ENCODE peak calls at places on chromosome 7, in seven cellular contexts. One of them, this sample, is unnamed.

GRCh38 chr7:35519971-35520809 is 174.7 kb downstream of the HERPUD2 start:
- DNase-seq in trophoblast cell: peak
- DNase-seq in mesendoderm: peak
- DNase-seq in H1: peak
- DNase-seq in mesenchymal stem cell: peak
- DNase-seq in H9: peak
- DNase-seq in IMR-90: peak
- DNase-seq in this sample: peak

GRCh38 chr7:115585015-115585655 is 445.4 kb downstream of the TFEC start:
- DNase-seq in H9: no peak
- DNase-seq in mesendoderm: peak
- DNase-seq in H1: no peak
- DNase-seq in trophoblast cell: no peak
- DNase-seq in IMR-90: peak
- DNase-seq in mesenchymal stem cell: no peak
- DNase-seq in this sample: no peak

GRCh38 chr7:28981282-28981555 is 23.1 kb upstream of the TRIL start:
- DNase-seq in IMR-90: no peak
- DNase-seq in mesenchymal stem cell: no peak
- DNase-seq in H1: no peak
- DNase-seq in mesendoderm: no peak
- DNase-seq in trophoblast cell: no peak
- DNase-seq in H9: no peak
- DNase-seq in this sample: no peak

GRCh38 chr7:130912086-130912909 is 178.3 kb upstream of the KLF14 start:
- DNase-seq in H9: no peak
- DNase-seq in mesenchymal stem cell: peak
- DNase-seq in trophoblast cell: no peak
- DNase-seq in H1: no peak
- DNase-seq in IMR-90: peak
- DNase-seq in mesendoderm: peak
- DNase-seq in this sample: no peak

GRCh38 chr7:3712841-3713240 is 411.8 kb downstream of the SDK1 start:
- DNase-seq in IMR-90: no peak
- DNase-seq in mesenchymal stem cell: no peak
- DNase-seq in H9: no peak
- DNase-seq in trophoblast cell: no peak
- DNase-seq in H1: no peak
- DNase-seq in mesendoderm: peak
- DNase-seq in this sample: no peak

GRCh38 chr7:24572421-24573007 is 738 bp upstream of the PALS2 start:
- DNase-seq in H9: no peak
- DNase-seq in mesenchymal stem cell: peak
- DNase-seq in trophoblast cell: peak
- DNase-seq in H1: no peak
- DNase-seq in IMR-90: peak
- DNase-seq in mesendoderm: no peak
- DNase-seq in this sample: no peak

GRCh38 chr7:130141161-130141857 is 63.9 kb downstream of the TMEM209 start:
- DNase-seq in H9: peak
- DNase-seq in mesenchymal stem cell: peak
- DNase-seq in H1: peak
- DNase-seq in mesendoderm: peak
- DNase-seq in trophoblast cell: no peak
- DNase-seq in IMR-90: peak
- DNase-seq in this sample: peak

GRCh38 chr7:151012921-151013347 is 11.4 kb downstream of the ATG9B start:
- DNase-seq in H9: peak
- DNase-seq in mesenchymal stem cell: peak
- DNase-seq in trophoblast cell: peak
- DNase-seq in H1: peak
- DNase-seq in IMR-90: no peak
- DNase-seq in mesendoderm: peak
- DNase-seq in this sample: no peak

GRCh38 chr7:34075976-34076375 is 170.6 kb downstream of the BMPER start:
- DNase-seq in H9: no peak
- DNase-seq in IMR-90: no peak
- DNase-seq in trophoblast cell: peak
- DNase-seq in H1: no peak
- DNase-seq in mesenchymal stem cell: peak
- DNase-seq in mesendoderm: no peak
- DNase-seq in this sample: no peak

GRCh38 chr7:92833024-92833765 is 3.2 kb downstream of the CDK6 start:
- DNase-seq in mesendoderm: peak
- DNase-seq in H1: peak
- DNase-seq in IMR-90: peak
- DNase-seq in trophoblast cell: peak
- DNase-seq in mesenchymal stem cell: peak
- DNase-seq in H9: peak
- DNase-seq in this sample: peak

GRCh38 chr7:46610746-46611145 is 689.7 kb upstream of the IGFBP3 start:
- DNase-seq in H1: no peak
- DNase-seq in mesendoderm: no peak
- DNase-seq in trophoblast cell: no peak
- DNase-seq in H9: no peak
- DNase-seq in IMR-90: peak
- DNase-seq in mesenchymal stem cell: no peak
- DNase-seq in this sample: no peak

GRCh38 chr7:46606771-46607170 is 685.7 kb upstream of the IGFBP3 start:
- DNase-seq in H9: no peak
- DNase-seq in trophoblast cell: no peak
- DNase-seq in mesendoderm: no peak
- DNase-seq in H1: no peak
- DNase-seq in IMR-90: no peak
- DNase-seq in mesenchymal stem cell: no peak
- DNase-seq in this sample: no peak

GRCh38 chr7:46603296-46603701 is 682.2 kb upstream of the IGFBP3 start:
- DNase-seq in mesendoderm: no peak
- DNase-seq in H9: no peak
- DNase-seq in H1: no peak
- DNase-seq in IMR-90: no peak
- DNase-seq in mesenchymal stem cell: peak
- DNase-seq in trophoblast cell: no peak
- DNase-seq in this sample: no peak

GRCh38 chr7:46603780-46604725 is 683.0 kb upstream of the IGFBP3 start:
- DNase-seq in trophoblast cell: no peak
- DNase-seq in H9: no peak
- DNase-seq in mesendoderm: no peak
- DNase-seq in IMR-90: peak
- DNase-seq in H1: no peak
- DNase-seq in mesenchymal stem cell: peak
- DNase-seq in this sample: no peak

DNA sequence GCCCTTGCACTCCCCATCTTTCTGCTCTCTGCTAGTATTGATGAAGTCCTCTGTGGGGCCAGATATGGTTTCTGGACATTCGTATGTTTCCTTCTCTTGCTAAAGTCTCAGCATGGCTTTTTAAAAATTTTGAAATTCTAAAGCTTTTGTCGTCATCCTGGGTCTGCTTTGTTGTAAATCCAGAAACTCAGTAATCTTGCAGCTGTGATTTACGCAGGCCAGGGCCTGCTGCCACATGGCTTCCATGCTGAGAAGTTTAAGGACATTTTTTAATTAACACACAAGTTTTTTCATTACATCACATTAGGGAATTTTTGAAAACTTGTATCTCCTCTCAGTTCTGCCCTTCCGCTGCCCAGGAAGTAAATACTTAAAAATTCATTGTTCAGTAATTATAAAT is 686.1 kb upstream of the IGFBP3 start:
- DNase-seq in IMR-90: no peak
- DNase-seq in H1: no peak
- DNase-seq in mesendoderm: no peak
- DNase-seq in H9: no peak
- DNase-seq in mesenchymal stem cell: no peak
- DNase-seq in trophoblast cell: no peak
- DNase-seq in this sample: no peak
- H3K4me2 ChIP-seq in IMR-90: no peak
- H3K4me2 ChIP-seq in H1: no peak
- H3K4me2 ChIP-seq in mesendoderm: no peak
- H3K4me2 ChIP-seq in H9: no peak
- H3K4me2 ChIP-seq in mesenchymal stem cell: no peak
- H3K4me2 ChIP-seq in trophoblast cell: no peak
- H3K4me2 ChIP-seq in this sample: no peak

GRCh38 chr7:157337316-157338149 is 729 bp downstream of the DNAJB6 start:
- DNase-seq in mesendoderm: peak
- DNase-seq in trophoblast cell: peak
- DNase-seq in mesenchymal stem cell: peak
- DNase-seq in H1: no peak
- DNase-seq in IMR-90: peak
- DNase-seq in H9: no peak
- DNase-seq in this sample: no peak

GRCh38 chr7:157339777-157340677 is 3.2 kb downstream of the DNAJB6 start:
- DNase-seq in H9: no peak
- DNase-seq in IMR-90: peak
- DNase-seq in H1: peak
- DNase-seq in mesenchymal stem cell: peak
- DNase-seq in mesendoderm: peak
- DNase-seq in trophoblast cell: peak
- DNase-seq in this sample: peak

GRCh38 chr7:157335991-157336382 is 817 bp upstream of the DNAJB6 start:
- DNase-seq in trophoblast cell: no peak
- DNase-seq in IMR-90: no peak
- DNase-seq in H1: no peak
- DNase-seq in mesendoderm: peak
- DNase-seq in mesenchymal stem cell: no peak
- DNase-seq in H9: no peak
- DNase-seq in this sample: no peak

GRCh38 chr7:157335256-157335655 is 1.5 kb upstream of the DNAJB6 start:
- DNase-seq in H9: no peak
- DNase-seq in trophoblast cell: no peak
- DNase-seq in mesenchymal stem cell: no peak
- DNase-seq in H1: no peak
- DNase-seq in IMR-90: no peak
- DNase-seq in mesendoderm: no peak
- DNase-seq in this sample: no peak

GRCh38 chr7:157336383-157337315 is at the start of gene DNAJB6:
- DNase-seq in IMR-90: peak
- DNase-seq in H9: peak
- DNase-seq in trophoblast cell: peak
- DNase-seq in H1: peak
- DNase-seq in mesendoderm: peak
- DNase-seq in mesenchymal stem cell: peak
- DNase-seq in this sample: peak
- H3K23ac ChIP-seq in IMR-90: peak
- H3K23ac ChIP-seq in H9: no peak
- H3K23ac ChIP-seq in trophoblast cell: no peak
- H3K23ac ChIP-seq in H1: no peak
- H3K23ac ChIP-seq in mesendoderm: no peak
- H3K23ac ChIP-seq in mesenchymal stem cell: peak
- H3K23ac ChIP-seq in this sample: peak

DNA sequence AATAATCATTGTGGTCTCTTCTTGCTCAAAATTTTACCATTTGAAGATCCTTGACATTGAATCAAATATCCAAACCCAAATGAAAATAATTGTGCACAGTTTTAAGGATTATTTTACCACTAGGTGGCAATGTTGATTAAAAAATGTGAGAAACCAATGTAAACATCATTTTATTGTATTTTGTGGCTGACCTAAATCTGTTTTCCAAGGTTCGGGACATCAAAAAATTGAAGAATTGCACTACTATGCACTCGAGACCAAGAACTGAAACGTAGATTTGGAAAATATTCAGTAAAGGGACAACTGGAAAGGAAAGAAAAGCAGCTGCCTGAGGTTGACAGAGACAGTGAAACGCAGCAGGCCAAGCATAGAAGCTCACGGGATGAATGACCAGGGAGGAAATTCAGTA is 259.3 kb downstream of the SNX13 start:
- DNase-seq in IMR-90: peak
- DNase-seq in H1: no peak
- DNase-seq in H9: no peak
- DNase-seq in mesenchymal stem cell: peak
- DNase-seq in mesendoderm: no peak
- DNase-seq in trophoblast cell: no peak
- DNase-seq in this sample: no peak
- H3K4me2 ChIP-seq in IMR-90: peak
- H3K4me2 ChIP-seq in H1: no peak
- H3K4me2 ChIP-seq in H9: no peak
- H3K4me2 ChIP-seq in mesenchymal stem cell: no peak
- H3K4me2 ChIP-seq in mesendoderm: no peak
- H3K4me2 ChIP-seq in trophoblast cell: no peak
- H3K4me2 ChIP-seq in this sample: no peak

DNA sequence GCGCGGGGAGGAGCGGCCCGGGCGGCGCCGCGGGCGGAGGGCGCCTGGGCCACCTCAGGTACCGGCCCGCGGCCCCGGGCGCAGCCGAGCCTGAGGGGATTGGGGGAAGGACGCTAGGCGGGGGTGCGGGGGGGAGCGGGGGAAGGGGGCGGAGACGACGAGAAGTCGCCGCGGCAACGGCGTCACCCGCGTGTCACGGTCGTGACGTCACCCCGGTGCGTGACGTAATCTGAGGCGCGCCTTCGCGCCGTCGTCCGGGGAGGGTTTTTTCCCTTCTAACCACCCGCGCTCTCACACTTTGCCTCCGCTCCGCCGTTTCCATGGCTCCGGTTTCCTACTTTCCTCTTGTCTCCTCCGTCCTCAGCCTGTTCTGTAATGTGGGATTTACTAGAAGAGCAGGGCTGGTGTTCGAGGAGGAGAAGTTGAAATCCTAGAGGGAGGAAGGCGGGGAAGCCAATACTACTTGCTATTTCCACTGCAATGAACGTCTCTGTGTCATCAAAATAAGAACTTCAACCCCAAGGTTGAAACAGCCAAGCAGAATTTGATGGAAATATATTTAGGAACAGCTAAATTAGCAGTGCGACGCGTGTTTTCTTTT is at the start of gene BRAF:
- DNase-seq in trophoblast cell: peak
- DNase-seq in mesendoderm: peak
- DNase-seq in H9: peak
- DNase-seq in mesenchymal stem cell: peak
- DNase-seq in IMR-90: peak
- DNase-seq in H1: peak
- DNase-seq in this sample: peak
- H3K23ac ChIP-seq in trophoblast cell: no peak
- H3K23ac ChIP-seq in mesendoderm: no peak
- H3K23ac ChIP-seq in H9: no peak
- H3K23ac ChIP-seq in mesenchymal stem cell: peak
- H3K23ac ChIP-seq in IMR-90: peak
- H3K23ac ChIP-seq in H1: no peak
- H3K23ac ChIP-seq in this sample: peak

GRCh38 chr7:1695800-1696454 is 25.9 kb downstream of the ELFN1 start:
- DNase-seq in trophoblast cell: no peak
- DNase-seq in IMR-90: no peak
- DNase-seq in H1: peak
- DNase-seq in mesenchymal stem cell: no peak
- DNase-seq in mesendoderm: no peak
- DNase-seq in H9: peak
- DNase-seq in this sample: no peak

GRCh38 chr7:1696671-1697498 is 26.8 kb downstream of the ELFN1 start:
- DNase-seq in mesenchymal stem cell: no peak
- DNase-seq in mesendoderm: no peak
- DNase-seq in H9: peak
- DNase-seq in IMR-90: no peak
- DNase-seq in H1: peak
- DNase-seq in trophoblast cell: no peak
- DNase-seq in this sample: no peak

GRCh38 chr7:1698951-1699350 is 28.9 kb downstream of the ELFN1 start:
- DNase-seq in trophoblast cell: no peak
- DNase-seq in H1: no peak
- DNase-seq in mesenchymal stem cell: no peak
- DNase-seq in IMR-90: no peak
- DNase-seq in mesendoderm: no peak
- DNase-seq in H9: no peak
- DNase-seq in this sample: no peak

GRCh38 chr7:1698221-1698620 is 28.1 kb downstream of the ELFN1 start:
- DNase-seq in IMR-90: no peak
- DNase-seq in mesenchymal stem cell: no peak
- DNase-seq in mesendoderm: no peak
- DNase-seq in trophoblast cell: no peak
- DNase-seq in H9: peak
- DNase-seq in H1: peak
- DNase-seq in this sample: no peak

GRCh38 chr7:1697499-1698125 is 27.5 kb downstream of the ELFN1 start:
- DNase-seq in mesenchymal stem cell: no peak
- DNase-seq in mesendoderm: no peak
- DNase-seq in H9: peak
- DNase-seq in H1: peak
- DNase-seq in trophoblast cell: no peak
- DNase-seq in IMR-90: no peak
- DNase-seq in this sample: no peak
- H3K4me2 ChIP-seq in mesenchymal stem cell: no peak
- H3K4me2 ChIP-seq in mesendoderm: no peak
- H3K4me2 ChIP-seq in H9: no peak
- H3K4me2 ChIP-seq in H1: no peak
- H3K4me2 ChIP-seq in trophoblast cell: no peak
- H3K4me2 ChIP-seq in IMR-90: no peak
- H3K4me2 ChIP-seq in this sample: no peak